ENCODE peak calls at places on chromosomes 3 and 15, in four cellular contexts. M, L, K and G are unnamed samples.

GRCh38 chr3:2517479-2518188 is 419.0 kb downstream of the CNTN4 start:
- DNase-seq in K (no peak), M (peak; percentile 39), L (no peak), G (no peak)

GRCh38 chr15:47711654-47712053 is 5.7 kb upstream of the SEMA6D start:
- DNase-seq in L (no peak), M (no peak), K (no peak), G (peak; percentile 19)

GRCh38 chr3:55629432-55629831 is 142.3 kb upstream of the WNT5A start:
- DNase-seq in M (peak; percentile 53), K (no peak), L (no peak), G (no peak)

GRCh38 chr3:43477600-43477999 is 144.2 kb downstream of the ANO10 start:
- DNase-seq in M (no peak), K (no peak), L (no peak), G (no peak)

GRCh38 chr15:62972814-62973213 is 69.7 kb upstream of the TPM1 start:
- DNase-seq in M (no peak), L (no peak), K (no peak), G (peak; percentile 69)

GRCh38 chr3:36763111-36763849 is 1.1 kb downstream of the DCLK3 start:
- DNase-seq in L (no peak), K (no peak), M (no peak), G (no peak)

GRCh38 chr3:151144756-151145155 is 58.3 kb downstream of the GPR171 start:
- DNase-seq in K (no peak), M (no peak), L (no peak), G (no peak)

GRCh38 chr3:9135930-9136525 is 113.4 kb downstream of the SRGAP3 start:
- DNase-seq in M (no peak), K (peak; percentile 20), L (no peak), G (no peak)

GRCh38 chr3:55364426-55364825 is 122.7 kb downstream of the WNT5A start:
- DNase-seq in L (no peak), K (no peak), M (no peak), G (peak; percentile 80)

GRCh38 chr15:64163662-64164362 is 990 bp upstream of the PPIB start:
- DNase-seq in M (no peak), L (no peak), K (no peak), G (no peak)

GRCh38 chr15:79832358-79832757 is 64.5 kb downstream of the MTHFS start:
- DNase-seq in L (no peak), M (no peak), K (no peak), G (no peak)

GRCh38 chr3:11900844-11901243 is 54.2 kb upstream of the TAMM41 start:
- DNase-seq in K (no peak), M (no peak), L (no peak), G (no peak)

GRCh38 chr3:183313764-183314163 is 60.7 kb downstream of the B3GNT5 start:
- DNase-seq in K (no peak), M (no peak), L (no peak), G (no peak)

GRCh38 chr3:30933478-30934207 is 39.2 kb upstream of the GADL1 start:
- DNase-seq in M (no peak), L (no peak), K (no peak), G (no peak)

GRCh38 chr3:112773864-112774263 is 72.8 kb downstream of the CD200R1L start:
- DNase-seq in M (no peak), K (no peak), L (no peak), G (no peak)

GRCh38 chr3:174633342-174633741 is 225.8 kb upstream of the NAALADL2 start:
- DNase-seq in L (no peak), K (no peak), M (no peak), G (no peak)

GRCh38 chr15:43488790-43489585 is 4.0 kb downstream of the TP53BP1 start:
- DNase-seq in K (no peak), M (no peak), L (no peak), G (no peak)

GRCh38 chr15:69172854-69173253 is 12.4 kb downstream of the GLCE start:
- DNase-seq in M (no peak), L (no peak), K (no peak), G (no peak)

GRCh38 chr3:138049157-138049919 is 39.4 kb downstream of the CLDN18 start:
- DNase-seq in M (no peak), K (no peak), L (no peak), G (peak; percentile 78)

GRCh38 chr3:134974621-134975020 is 179.6 kb downstream of the EPHB1 start:
- DNase-seq in M (no peak), K (peak; percentile 22), L (no peak), G (no peak)

GRCh38 chr15:92158426-92158825 is 235.3 kb upstream of the ST8SIA2 start:
- DNase-seq in K (no peak), L (no peak), M (peak; percentile 75), G (no peak)

GRCh38 chr3:63343674-63344073 is 65.6 kb downstream of the SYNPR start:
- DNase-seq in M (peak; percentile 90), L (peak; percentile 98), K (peak; percentile 25), G (peak; percentile 96)

GRCh38 chr3:15315003-15315402 is 17.4 kb downstream of the SH3BP5 start:
- DNase-seq in K (no peak), M (no peak), L (no peak), G (peak; percentile 32)

GRCh38 chr3:127226946-127227842 is 34.3 kb downstream of the PRR23E start:
- DNase-seq in K (no peak), M (peak; percentile 36), L (no peak), G (peak; percentile 19)

GRCh38 chr3:51948016-51948580 is 5.9 kb downstream of the PARP3 start:
- DNase-seq in L (no peak), K (no peak), M (no peak), G (no peak)